ENCODE peak calls at places on chromosomes 12 and 14, in nine cellular contexts. V is stimulated activated CD8-positive, alpha-beta memory T cell treated with anti-CD3 and anti-CD28 coated beads, Interleukin-7, amount 100 ng/mL, for 1 hour; Z is stimulated activated CD4-positive, alpha-beta T cell treated with anti-CD3 and anti-CD28 coated beads, Interleukin-4, amount 100 ng/mL, for 1 hour; U is MM.1S; S is dorsolateral prefrontal cortex; C is amniotic epithelial cell; B is T-helper 2 cell; E is GDM1; H is Kasumi-1. A is an unnamed sample.
A peak's percentile ranks its signal among the peaks of the same experiment; 100 is the strongest.

GRCh38 chr14:51576112-51576420 is 75.6 kb upstream of the FRMD6 start:
- DNase-seq in V (no peak), Z (no peak), U (no peak), S (no peak), C (no peak), B (no peak), E (no peak), H (no peak), A (no peak)

GRCh38 chr12:71456316-71456715 is 16.7 kb downstream of the LGR5 start:
- DNase-seq in V (no peak), Z (no peak), U (no peak), S (no peak), C (no peak), B (no peak), E (no peak), H (no peak), A (no peak)

GRCh38 chr12:108649126-108649525 is 15.4 kb upstream of the SELPLG start:
- DNase-seq in V (no peak), Z (no peak), U (no peak), S (no peak), C (peak; percentile 58), B (no peak), E (no peak), H (no peak), A (no peak)

GRCh38 chr12:77830952-77831351 is 258 bp downstream of the NAV3 start:
- DNase-seq in V (no peak), Z (no peak), U (no peak), S (no peak), C (peak; percentile 40), B (no peak), E (no peak), H (no peak), A (no peak)

GRCh38 chr14:53144244-53144643 is 8.9 kb downstream of the DDHD1 start:
- DNase-seq in V (no peak), Z (no peak), U (no peak), S (no peak), C (no peak), B (no peak), E (no peak), H (no peak), A (no peak)

GRCh38 chr12:107337354-107338095 is 244.2 kb upstream of the CRY1 start:
- DNase-seq in V (no peak), Z (no peak), U (no peak), S (no peak), C (peak; percentile 73), B (no peak), E (no peak), H (no peak), A (no peak)

GRCh38 chr12:79973774-79974173 is 38.9 kb upstream of the PPP1R12A start:
- DNase-seq in V (no peak), Z (no peak), U (no peak), S (no peak), C (no peak), B (no peak), E (no peak), H (no peak), A (no peak)

GRCh38 chr12:108582509-108582908 is 15.4 kb downstream of the TMEM119 start:
- DNase-seq in V (no peak), Z (no peak), U (no peak), S (no peak), C (no peak), B (no peak), E (no peak), H (no peak), A (no peak)

GRCh38 chr14:58639842-58640484 is 2.2 kb downstream of the DACT1 start:
- DNase-seq in V (no peak), Z (no peak), U (no peak), S (no peak), C (peak; percentile 70), B (no peak), E (peak; percentile 39), H (peak; percentile 44), A (no peak)

GRCh38 chr12:87656311-87656710 is 372.9 kb downstream of the C12orf50 start:
- DNase-seq in V (no peak), Z (no peak), U (no peak), S (no peak), C (no peak), B (no peak), E (no peak), H (no peak), A (no peak)

GRCh38 chr14:30822080-30822571 is 52.2 kb upstream of the COCH start:
- DNase-seq in V (no peak), Z (no peak), U (no peak), S (no peak), C (no peak), B (no peak), E (no peak), H (no peak), A (no peak)

GRCh38 chr12:29640589-29641345 is 143.0 kb downstream of the TMTC1 start:
- DNase-seq in V (no peak), Z (no peak), U (no peak), S (no peak), C (peak; percentile 90), B (no peak), E (no peak), H (no peak), A (no peak)

GRCh38 chr12:53044052-53044581 is 5.7 kb upstream of the TNS2 start:
- DNase-seq in V (no peak), Z (no peak), U (no peak), S (peak; percentile 73), C (no peak), B (no peak), E (no peak), H (no peak), A (no peak)

GRCh38 chr14:52026921-52027320 is 37.6 kb downstream of the RTRAF start:
- DNase-seq in V (no peak), Z (no peak), U (no peak), S (no peak), C (no peak), B (no peak), E (no peak), H (no peak), A (no peak)

GRCh38 chr12:66623455-66623854 is 55.4 kb downstream of the GRIP1 start:
- DNase-seq in V (no peak), Z (no peak), U (no peak), S (no peak), C (peak; percentile 48), B (no peak), E (peak; percentile 18), H (peak; percentile 50), A (no peak)

GRCh38 chr14:35047961-35048513 is 2.0 kb downstream of the FAM177A1 start:
- DNase-seq in V (no peak), Z (no peak), U (no peak), S (no peak), C (no peak), B (no peak), E (no peak), H (no peak), A (no peak)

GRCh38 chr12:16027012-16027411 is 115.9 kb downstream of the DERA start:
- DNase-seq in V (no peak), Z (no peak), U (no peak), S (no peak), C (no peak), B (no peak), E (no peak), H (no peak), A (no peak)

GRCh38 chr12:76694369-76694768 is 69.5 kb upstream of the ZDHHC17 start:
- DNase-seq in V (no peak), Z (no peak), U (no peak), S (no peak), C (no peak), B (no peak), E (no peak), H (no peak), A (no peak)